ENCODE peak calls at places on chromosomes 3 and 15, in seven cellular contexts. M is NB4, T is stomach, N is transverse colon, R is prostate gland, C is esophagus squamous epithelium, P is IMR-90. W is an unnamed sample.

GRCh38 chr3:33047842-33048834 is 48.8 kb downstream of the GLB1 start:
- DNase-seq in P (no peak), C (no peak), M (no peak), R (no peak), T (no peak), N (no peak), W (no peak)

GRCh38 chr15:68650901-68651709 is 72.3 kb downstream of the CORO2B start:
- DNase-seq in P (no peak), C (no peak), R (no peak), N (peak; percentile 72), M (peak; percentile 48), T (peak; percentile 61), W (no peak)

GRCh38 chr3:149179225-149179624 is 42.4 kb downstream of the CP start:
- DNase-seq in N (no peak), C (no peak), P (peak; percentile 78), M (no peak), R (no peak), T (no peak), W (no peak)

GRCh38 chr3:3127432-3128010 is 781 bp downstream of the TRNT1 start:
- DNase-seq in M (peak; percentile 56), N (no peak), C (peak; percentile 26), R (no peak), P (peak; percentile 11), T (no peak), W (no peak)

GRCh38 chr3:143091438-143091837 is 28.1 kb upstream of the CHST2 start:
- DNase-seq in P (no peak), C (no peak), N (no peak), T (no peak), M (no peak), R (no peak), W (no peak)

GRCh38 chr3:27224197-27224596 is 145.0 kb downstream of the NEK10 start:
- DNase-seq in P (peak; percentile 17), T (no peak), N (no peak), C (no peak), M (no peak), R (no peak), W (no peak)

GRCh38 chr15:40345225-40345866 is 4.6 kb upstream of the CCDC9B start:
- DNase-seq in N (peak; percentile 20), R (no peak), M (no peak), C (no peak), P (no peak), T (no peak), W (no peak)

GRCh38 chr3:149494759-149495580 is 20.5 kb downstream of the TM4SF4 start:
- DNase-seq in M (no peak), N (no peak), P (peak; percentile 88), T (no peak), C (no peak), R (no peak), W (no peak)

GRCh38 chr3:195558602-195559001 is 15.5 kb upstream of the PPP1R2 start:
- DNase-seq in R (no peak), M (peak; percentile 61), P (peak; percentile 21), N (peak; percentile 47), C (no peak), T (no peak), W (no peak)

GRCh38 chr3:126476166-126476975 is 680 bp upstream of the ZXDC start:
- DNase-seq in N (no peak), M (peak; percentile 67), P (peak; percentile 25), R (peak; percentile 54), T (peak; percentile 65), C (peak; percentile 36), W (peak; percentile 81)

GRCh38 chr15:97977734-97978133 is 17.2 kb downstream of the ARRDC4 start:
- DNase-seq in R (no peak), M (no peak), C (no peak), N (no peak), P (no peak), T (peak; percentile 53), W (no peak)

GRCh38 chr15:60392601-60392985 is 5.2 kb downstream of the ANXA2 start:
- DNase-seq in C (no peak), T (no peak), R (no peak), M (no peak), P (peak; percentile 78), N (peak; percentile 23), W (no peak)

GRCh38 chr3:45816544-45816943 is 20.2 kb upstream of the SLC6A20 start:
- DNase-seq in N (no peak), M (no peak), P (peak; percentile 41), C (no peak), R (no peak), T (no peak), W (no peak)

GRCh38 chr3:177945999-177946398 is 590.2 kb upstream of the KCNMB2 start:
- DNase-seq in C (no peak), M (no peak), P (no peak), R (no peak), T (no peak), N (no peak), W (no peak)

GRCh38 chr15:90644526-90644925 is 72.6 kb upstream of the BLM start:
- DNase-seq in T (no peak), N (no peak), C (no peak), R (no peak), M (no peak), P (no peak), W (no peak)

GRCh38 chr3:171809513-171810277 is 588 bp downstream of the PLD1 start:
- DNase-seq in N (peak; percentile 76), P (peak; percentile 95), R (no peak), M (peak; percentile 86), C (no peak), T (peak; percentile 68), W (peak; percentile 75)

GRCh38 chr3:191721983-191722382 is 261.0 kb downstream of the PYDC2 start:
- DNase-seq in R (no peak), T (no peak), C (no peak), P (no peak), N (no peak), M (no peak), W (no peak)

GRCh38 chr15:48340111-48340510 is 8.9 kb downstream of the DUT start:
- DNase-seq in M (no peak), P (no peak), N (no peak), C (no peak), R (no peak), T (no peak), W (no peak)

GRCh38 chr15:80093854-80094418 is 34.5 kb downstream of the ZFAND6 start:
- DNase-seq in R (peak; percentile 83), C (no peak), N (peak; percentile 49), M (peak; percentile 73), P (no peak), T (peak; percentile 53), W (peak; percentile 31)

GRCh38 chr3:5012398-5012797 is 33.2 kb downstream of the BHLHE40 start:
- DNase-seq in N (no peak), T (no peak), R (no peak), M (peak; percentile 49), P (no peak), C (no peak), W (no peak)

GRCh38 chr3:126127904-126128303 is 44.0 kb upstream of the SLC41A3 start:
- DNase-seq in N (no peak), P (no peak), T (peak; percentile 18), M (no peak), C (no peak), R (no peak), W (no peak)

GRCh38 chr15:33742807-33743206 is 225.5 kb upstream of the CHRM5 start:
- DNase-seq in M (no peak), T (no peak), P (no peak), N (no peak), C (no peak), R (no peak), W (no peak)

GRCh38 chr3:86814918-86815655 is 175.9 kb downstream of the VGLL3 start:
- DNase-seq in T (no peak), R (no peak), N (no peak), P (peak; percentile 51), C (no peak), M (no peak), W (no peak)

GRCh38 chr3:111999924-112000835 is 1.5 kb downstream of the TAGLN3 start:
- DNase-seq in N (no peak), C (no peak), P (peak; percentile 19), T (no peak), M (no peak), R (no peak), W (no peak)
- H3K4me3 ChIP-seq in N (no peak overlapping the region), C (no peak overlapping the region), P (no peak overlapping the region), T (no peak overlapping the region), M (no peak overlapping the region), R (no peak overlapping the region), W (no peak overlapping the region)

DNA sequence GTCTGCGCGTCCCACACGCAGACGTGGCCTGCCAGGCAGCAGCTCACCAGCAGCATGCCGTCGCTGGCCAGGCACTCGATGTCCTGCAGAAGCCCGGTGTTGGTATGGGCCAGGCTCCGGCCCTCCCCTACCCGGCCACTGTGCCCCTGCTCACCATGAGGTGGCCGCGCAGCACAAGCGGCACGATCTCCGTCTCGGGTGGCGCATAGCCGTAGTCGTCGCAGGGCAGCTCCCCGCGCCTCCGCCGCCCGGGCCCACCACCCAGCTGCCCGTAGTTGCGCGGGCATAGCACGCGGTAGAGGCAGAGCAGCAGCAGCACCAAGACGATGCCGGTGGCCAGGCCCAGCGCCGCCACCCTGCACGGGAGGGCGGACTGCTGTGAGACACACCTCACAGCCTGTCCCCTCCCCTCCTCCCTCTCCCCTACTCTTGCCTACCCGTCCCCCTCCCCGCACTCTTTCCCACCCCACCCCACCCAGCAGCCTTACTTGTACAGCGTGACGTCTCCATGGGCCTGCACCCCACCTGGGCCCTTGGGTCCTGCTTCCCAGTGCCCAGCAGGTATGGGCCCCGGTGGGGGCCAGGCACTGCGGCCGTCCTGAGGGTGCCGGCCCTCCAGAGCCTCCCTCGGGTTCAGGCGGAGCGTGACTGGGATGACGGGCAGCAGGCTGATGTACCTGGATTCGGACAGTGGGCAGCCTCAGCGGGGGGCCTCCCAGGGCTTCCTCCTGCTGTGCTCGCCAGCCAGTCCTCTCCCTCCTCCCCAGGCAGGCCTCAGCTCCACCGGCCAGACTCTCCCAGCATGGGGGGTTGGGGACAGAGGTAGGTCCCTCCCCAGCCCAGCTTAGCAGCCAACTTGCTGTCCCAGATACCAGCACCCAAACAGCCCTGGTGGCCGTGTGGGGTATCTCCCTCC is 37.6 kb downstream of the PTPN23 start:
- DNase-seq in C (no peak), T (no peak), R (no peak), N (no peak), M (no peak), P (no peak), W (no peak)
- TF ChIP-seq POLR2A in C (no peak), T (no peak), R (no peak), N (no peak), M (no peak), P (no peak), W (no peak)

DNA sequence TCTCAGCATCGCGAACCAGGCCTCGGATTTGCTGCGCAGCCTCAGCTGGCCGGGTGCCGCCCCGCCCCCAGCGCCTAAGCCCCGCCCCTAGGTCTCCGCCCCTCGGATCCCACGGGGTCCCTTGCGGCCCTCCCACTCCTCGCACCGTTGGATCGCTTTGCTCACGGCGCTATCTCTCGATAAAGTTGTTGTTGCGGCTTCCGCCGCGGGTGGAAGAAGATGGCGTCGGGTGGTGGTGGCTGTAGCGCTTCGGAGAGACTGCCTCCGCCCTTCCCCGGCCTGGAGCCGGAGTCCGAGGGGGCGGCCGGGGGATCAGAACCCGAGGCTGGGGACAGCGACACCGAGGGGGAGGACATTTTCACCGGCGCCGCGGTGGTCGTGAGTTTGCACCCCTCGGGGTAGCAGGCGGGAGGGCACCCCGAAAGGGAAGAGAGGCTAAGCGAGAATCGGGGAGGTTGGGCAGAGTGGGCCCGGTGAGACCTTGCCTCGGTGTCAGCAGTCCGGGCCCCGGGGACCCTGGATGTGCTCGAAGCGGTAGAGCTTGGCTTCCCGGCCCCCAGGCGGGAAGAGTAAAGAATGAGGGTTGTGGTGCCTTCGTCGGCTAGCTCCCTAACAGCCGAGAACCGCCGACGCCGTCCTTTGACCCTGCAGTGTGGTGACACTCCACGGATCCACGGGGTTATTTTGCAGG is at the start of gene SNX1:
- DNase-seq in R (peak; percentile 95), N (peak; percentile 94), C (peak; percentile 56), M (peak; percentile 93), T (peak; percentile 94), P (peak; percentile 94), W (peak; percentile 97)
- H3K4me3 ChIP-seq in R (peak within 1 kb of the TSS; percentile 82), N (peak within 1 kb of the TSS; percentile 94), C (peak within 1 kb of the TSS; percentile 82), M (peak within 1 kb of the TSS; percentile 83), T (peak within 1 kb of the TSS; percentile 88), P (peak within 1 kb of the TSS; percentile 92), W (peak within 1 kb of the TSS; percentile 94)

GRCh38 chr3:197554562-197555280 is 1.0 kb downstream of the BDH1 start:
- DNase-seq in T (peak; percentile 97), P (peak; percentile 95), C (peak; percentile 69), M (peak; percentile 98), R (peak; percentile 96), N (peak; percentile 97), W (peak; percentile 92)
- TF ChIP-seq POLR2A in T (peak; percentile 28), P (no peak), C (peak; percentile 60), M (peak; percentile 72), R (peak; percentile 73), N (peak; percentile 87), W (peak; percentile 67)

W was measured in ovary.